ENCODE peak calls at places on chromosome 18, in seven cellular contexts. H is A673, M is keratinocyte, P is K562, Z is PC-3, A is fibroblast of lung, S is HCT116. O is an unnamed sample.

GRCh38 chr18:48575301-48575657 is 36.4 kb downstream of the CTIF start:
- DNase-seq in H (peak), M (no peak), P (no peak), Z (no peak), A (no peak), S (no peak), O (no peak)

GRCh38 chr18:63366270-63366990 is 576 bp downstream of the KDSR start:
- DNase-seq in H (peak), M (no peak), P (peak), Z (peak), A (peak), S (peak), O (no peak)

GRCh38 chr18:63087421-63088230 is 231.9 kb downstream of the BCL2 start:
- DNase-seq in H (no peak), M (no peak), P (no peak), Z (no peak), A (no peak), S (no peak), O (no peak)

GRCh38 chr18:13756671-13757070 is 30.2 kb downstream of the RNMT start:
- DNase-seq in H (no peak), M (no peak), P (no peak), Z (no peak), A (no peak), S (no peak), O (no peak)

GRCh38 chr18:26357960-26358359 is 131.7 kb downstream of the TAF4B start:
- DNase-seq in H (no peak), M (no peak), P (no peak), Z (no peak), A (no peak), S (no peak), O (no peak)

GRCh38 chr18:23992119-23992940 is 22.2 kb upstream of the TTC39C start:
- DNase-seq in H (no peak), M (no peak), P (no peak), Z (peak), A (peak), S (no peak), O (no peak)

GRCh38 chr18:31931886-31932240 is 11.1 kb downstream of the TRAPPC8 start:
- DNase-seq in H (no peak), M (no peak), P (no peak), Z (no peak), A (peak), S (no peak), O (no peak)

GRCh38 chr18:63161032-63161727 is 158.4 kb downstream of the BCL2 start:
- DNase-seq in H (no peak), M (no peak), P (no peak), Z (no peak), A (peak), S (no peak), O (no peak)

GRCh38 chr18:12009581-12010140 is 28.4 kb downstream of the IMPA2 start:
- DNase-seq in H (no peak), M (no peak), P (no peak), Z (no peak), A (no peak), S (no peak), O (no peak)

GRCh38 chr18:58093311-58093790 is 49.3 kb downstream of the NEDD4L start:
- DNase-seq in H (no peak), M (no peak), P (no peak), Z (peak), A (no peak), S (no peak), O (no peak)

GRCh38 chr18:12645751-12646203 is 12.1 kb downstream of the SPIRE1 start:
- DNase-seq in H (no peak), M (no peak), P (no peak), Z (peak), A (peak), S (no peak), O (no peak)

GRCh38 chr18:2572144-2572682 is 856 bp downstream of the NDC80 start:
- DNase-seq in H (peak), M (no peak), P (peak), Z (peak), A (no peak), S (no peak), O (no peak)

GRCh38 chr18:6755107-6755506 is 25.6 kb downstream of the ARHGAP28 start:
- DNase-seq in H (no peak), M (no peak), P (no peak), Z (peak), A (peak), S (no peak), O (no peak)

GRCh38 chr18:69898241-69898861 is 49.3 kb downstream of the CD226 start:
- DNase-seq in H (no peak), M (no peak), P (no peak), Z (no peak), A (peak), S (no peak), O (no peak)

GRCh38 chr18:48956378-48956777 is 5.6 kb upstream of the SMAD7 start:
- DNase-seq in H (no peak), M (no peak), P (no peak), Z (no peak), A (peak), S (no peak), O (no peak)

GRCh38 chr18:59220164-59220783 is 316 bp downstream of the GRP start:
- DNase-seq in H (no peak), M (no peak), P (no peak), Z (no peak), A (no peak), S (no peak), O (no peak)
- TF ChIP-seq EZH2 in H (no peak), M (peak), P (no peak), Z (peak), A (peak), S (no peak), O (no peak)

GRCh38 chr18:34222396-34223163 is 2.1 kb downstream of the NOL4 start:
- DNase-seq in H (peak), M (no peak), P (no peak), Z (peak), A (peak), S (no peak), O (no peak)
- TF ChIP-seq EZH2 in H (no peak), M (peak), P (no peak), Z (no peak), A (no peak), S (no peak), O (no peak)

DNA sequence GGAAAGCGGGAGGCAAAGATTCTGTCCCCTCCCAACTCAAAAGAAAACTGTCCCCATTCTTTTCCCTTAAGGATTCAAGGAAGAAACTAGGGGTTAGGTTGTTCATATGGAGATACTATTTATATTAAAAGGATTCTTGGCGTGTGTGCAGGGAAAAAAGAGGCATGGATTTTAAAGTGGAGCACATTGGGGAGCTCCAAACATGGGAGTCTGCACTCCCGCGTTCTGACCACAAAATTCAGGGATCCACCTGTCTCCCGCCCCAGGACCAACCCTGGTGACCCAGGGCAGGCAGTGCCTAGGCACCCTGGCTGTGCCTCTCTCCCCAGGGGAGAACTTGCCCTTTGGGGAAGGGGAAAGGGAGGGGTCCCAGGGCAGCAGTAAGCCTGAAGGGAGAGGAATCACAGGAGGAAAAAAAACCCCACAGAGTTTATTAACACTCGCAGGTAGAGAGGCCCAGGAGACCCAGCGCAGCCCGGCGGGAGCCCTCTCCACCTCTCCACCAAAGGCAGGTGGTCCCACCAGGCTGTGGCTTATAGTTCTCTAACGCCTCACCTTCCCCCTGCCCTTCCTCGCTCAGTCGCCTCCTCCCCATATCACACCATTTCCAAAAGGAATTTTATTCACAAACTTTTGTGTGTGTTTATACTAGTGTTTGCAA is 2.2 kb downstream of the PTGR3 start:
- DNase-seq in H (no peak), M (no peak), P (no peak), Z (no peak), A (no peak), S (no peak), O (no peak)
- TF ChIP-seq EZH2 in H (no peak), M (no peak), P (no peak), Z (no peak), A (no peak), S (no peak), O (no peak)

GRCh38 chr18:44679912-44680270 is 797 bp upstream of the SETBP1 start:
- DNase-seq in H (peak), M (no peak), P (no peak), Z (peak), A (peak), S (no peak), O (no peak)

GRCh38 chr18:44681039-44681595 is 429 bp downstream of the SETBP1 start:
- DNase-seq in H (no peak), M (no peak), P (no peak), Z (no peak), A (no peak), S (no peak), O (no peak)

GRCh38 chr18:44679056-44679911 is 1.4 kb upstream of the SETBP1 start:
- DNase-seq in H (peak), M (no peak), P (peak), Z (peak), A (peak), S (no peak), O (no peak)

GRCh38 chr18:44681611-44682010 is 923 bp downstream of the SETBP1 start:
- DNase-seq in H (peak), M (no peak), P (no peak), Z (no peak), A (no peak), S (no peak), O (no peak)

GRCh38 chr18:44680271-44681038 is at the start of gene SETBP1:
- DNase-seq in H (peak), M (peak), P (no peak), Z (peak), A (peak), S (no peak), O (no peak)
- TF ChIP-seq EZH2 in H (no peak), M (no peak), P (no peak), Z (no peak), A (no peak), S (no peak), O (no peak)

GRCh38 chr18:78978336-78979057 is 1.1 kb upstream of the SALL3 start:
- DNase-seq in H (no peak), M (no peak), P (no peak), Z (no peak), A (peak), S (no peak), O (no peak)
- TF ChIP-seq EZH2 in H (peak), M (peak), P (no peak), Z (no peak), A (no peak), S (no peak), O (peak)

GRCh38 chr18:22560797-22561196 is 143.1 kb upstream of the CTAGE1 start:
- DNase-seq in H (no peak), M (no peak), P (no peak), Z (no peak), A (no peak), S (no peak), O (no peak)

GRCh38 chr18:22557160-22557941 is 139.6 kb upstream of the CTAGE1 start:
- DNase-seq in H (no peak), M (no peak), P (peak), Z (no peak), A (peak), S (no peak), O (no peak)

GRCh38 chr18:22560283-22560627 is 142.5 kb upstream of the CTAGE1 start:
- DNase-seq in H (no peak), M (no peak), P (no peak), Z (no peak), A (no peak), S (no peak), O (no peak)

GRCh38 chr18:22559414-22560282 is 141.9 kb upstream of the CTAGE1 start:
- DNase-seq in H (peak), M (no peak), P (peak), Z (peak), A (peak), S (no peak), O (no peak)

GRCh38 chr18:22558945-22559385 is 141.2 kb upstream of the CTAGE1 start:
- DNase-seq in H (no peak), M (no peak), P (peak), Z (peak), A (peak), S (no peak), O (no peak)
- TF ChIP-seq EZH2 in H (peak), M (no peak), P (no peak), Z (no peak), A (no peak), S (no peak), O (no peak)

O was measured in SK-N-MC.